ENCODE peak calls at places on chromosomes 5 and 9, in five cellular contexts. O, L, Z, U and J are unnamed samples.

GRCh38 chr5:16668194-16668593 is 51.4 kb upstream of the RETREG1 start:
- DNase-seq in O (no peak), L (no peak), Z (no peak), U (no peak), J (no peak)

GRCh38 chr9:89427621-89428221 is 70.2 kb downstream of the SEMA4D start:
- DNase-seq in O (no peak), L (no peak), Z (no peak), U (no peak), J (peak)

GRCh38 chr9:113993838-113994540 is 84.1 kb downstream of the AMBP start:
- DNase-seq in O (peak), L (peak), Z (no peak), U (peak), J (peak)

GRCh38 chr9:89312154-89312616 is 1.2 kb downstream of the CKS2 start:
- DNase-seq in O (no peak), L (no peak), Z (peak), U (peak), J (no peak)

GRCh38 chr5:80960531-80961375 is 590 bp downstream of the RASGRF2 start:
- DNase-seq in O (no peak), L (peak), Z (peak), U (peak), J (no peak)

GRCh38 chr5:141618030-141618803 is 583 bp downstream of the DIAPH1 start:
- DNase-seq in O (peak), L (peak), Z (peak), U (peak), J (peak)

GRCh38 chr9:93953492-93954435 is 1.4 kb downstream of the BARX1 start:
- DNase-seq in O (no peak), L (no peak), Z (peak), U (no peak), J (no peak)

GRCh38 chr5:307306-307705 is 14.2 kb upstream of the AHRR start:
- DNase-seq in O (no peak), L (no peak), Z (peak), U (no peak), J (no peak)

GRCh38 chr9:133456409-133456808 is 3.4 kb upstream of the CACFD1 start:
- DNase-seq in O (no peak), L (no peak), Z (no peak), U (no peak), J (no peak)
- TF ChIP-seq CTCF in O (no peak), L (no peak), Z (peak), U (no peak), J (no peak)

DNA sequence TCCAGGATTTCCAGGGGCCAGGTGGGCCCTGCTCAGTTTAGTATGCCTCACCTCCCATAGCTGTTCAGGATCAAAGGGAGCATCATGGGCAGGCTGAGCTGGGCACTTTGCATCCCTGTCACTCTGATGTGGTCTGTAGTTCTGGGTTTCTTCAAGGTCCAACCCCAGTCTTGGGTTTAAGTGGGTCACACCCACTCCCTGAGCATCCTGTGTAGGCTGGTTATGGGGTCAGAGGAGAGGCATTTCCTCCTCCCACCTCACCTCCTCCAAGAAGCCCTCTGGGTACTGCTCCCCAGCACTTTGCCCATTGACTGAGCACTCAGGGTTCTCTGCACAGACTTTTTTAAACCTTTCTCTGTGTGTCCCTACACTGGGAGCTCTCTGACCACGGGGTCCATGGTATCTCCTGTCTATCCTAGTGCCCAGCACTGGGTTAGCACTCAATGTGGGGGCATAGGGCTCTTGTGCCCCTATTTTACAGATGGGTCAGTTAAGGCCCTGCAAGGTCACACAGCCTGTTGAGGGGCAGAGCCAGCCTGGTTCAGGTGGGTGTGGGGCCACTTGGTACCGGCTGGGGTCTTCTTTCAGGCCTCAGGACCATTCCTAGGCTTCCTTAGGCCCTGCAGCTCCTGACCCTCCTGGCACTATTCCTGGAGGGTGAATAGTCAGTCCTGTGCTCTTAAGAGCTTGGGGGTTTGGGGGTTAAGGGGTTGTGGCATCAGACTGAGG is 19.0 kb downstream of the CXXC5 start:
- DNase-seq in O (no peak), L (no peak), Z (no peak), U (no peak), J (peak)
- H3K4me3 ChIP-seq in O (no peak), L (peak), Z (no peak), U (no peak), J (no peak)

DNA sequence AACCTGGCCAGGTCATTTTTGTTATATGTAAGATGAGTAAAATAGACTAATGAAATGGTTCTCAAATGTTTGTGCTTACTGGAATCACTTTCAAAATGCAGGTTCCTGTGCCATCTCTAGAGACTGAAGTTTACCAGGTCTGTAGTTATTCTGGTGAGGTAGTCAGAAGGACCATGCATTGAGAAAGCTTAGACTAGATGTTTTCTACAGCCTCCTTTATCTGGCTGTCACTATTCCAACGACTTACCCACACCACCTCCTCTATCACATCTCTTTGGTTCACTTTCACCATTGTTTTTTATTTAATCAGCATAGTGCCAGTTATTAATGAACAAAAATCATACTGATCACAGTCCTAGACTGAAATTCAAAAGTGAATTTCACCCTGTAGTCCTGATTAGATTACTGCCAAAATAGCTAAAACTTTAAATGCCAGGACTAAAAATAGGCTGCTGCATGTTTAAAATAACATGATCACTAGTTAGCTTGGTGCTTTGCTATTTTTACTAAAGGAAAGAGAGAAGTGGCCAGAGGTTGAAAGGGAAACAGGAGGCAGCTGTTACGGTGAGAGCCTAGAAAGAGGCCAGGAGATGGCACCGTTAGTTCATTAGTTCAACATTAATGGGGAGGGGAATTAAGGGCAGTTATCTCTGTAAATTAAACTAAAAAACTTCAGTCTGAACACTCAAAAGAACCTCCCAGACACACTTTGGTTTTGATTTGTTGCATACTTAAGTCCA is 13.9 kb upstream of the FNIP1 start:
- DNase-seq in O (no peak), L (no peak), Z (peak), U (no peak), J (peak)
- TF ChIP-seq CTCF in O (no peak), L (peak), Z (peak), U (peak), J (peak)

GRCh38 chr5:40477856-40478546 is 201.7 kb upstream of the PTGER4 start:
- DNase-seq in O (no peak), L (no peak), Z (no peak), U (peak), J (peak)
- H3K4me3 ChIP-seq in O (no peak), L (no peak), Z (no peak), U (no peak), J (no peak)

GRCh38 chr9:32350682-32351081 is 33.8 kb upstream of the ACO1 start:
- DNase-seq in O (no peak), L (no peak), Z (no peak), U (peak), J (peak)
- TF ChIP-seq CTCF in O (peak), L (peak), Z (peak), U (peak), J (peak)

GRCh38 chr9:97854696-97855485 is 1.9 kb downstream of the FOXE1 start:
- DNase-seq in O (no peak), L (no peak), Z (no peak), U (no peak), J (no peak)
- H3K4me3 ChIP-seq in O (no peak), L (no peak), Z (no peak), U (no peak), J (no peak)

GRCh38 chr5:143682221-143682620 is 129.7 kb upstream of the HMHB1 start:
- DNase-seq in O (no peak), L (no peak), Z (no peak), U (no peak), J (no peak)

GRCh38 chr5:143687604-143688003 is 124.4 kb upstream of the HMHB1 start:
- DNase-seq in O (no peak), L (no peak), Z (no peak), U (no peak), J (no peak)

GRCh38 chr5:143682788-143683419 is 129.1 kb upstream of the HMHB1 start:
- DNase-seq in O (no peak), L (no peak), Z (no peak), U (no peak), J (peak)

GRCh38 chr5:143683459-143683858 is 128.5 kb upstream of the HMHB1 start:
- DNase-seq in O (no peak), L (no peak), Z (no peak), U (no peak), J (no peak)

GRCh38 chr5:143685416-143685815 is 126.5 kb upstream of the HMHB1 start:
- DNase-seq in O (no peak), L (no peak), Z (no peak), U (no peak), J (peak)
- TF ChIP-seq CTCF in O (no peak), L (peak), Z (peak), U (peak), J (peak)